ENCODE peak calls at places on chromosomes 5 and 9, in six cellular contexts. One of them, this sample, is unnamed.

GRCh38 chr5:56094579-56095361 is 100.0 kb upstream of the IL6ST start:
- DNase-seq in naive thymus-derived CD8-positive, alpha-beta T cell: no peak
- DNase-seq in neural progenitor cell: no peak
- DNase-seq in GM13977: no peak
- DNase-seq in activated CD4-positive, alpha-beta T cell treated with anti-CD3 and anti-CD28 coated beads for 48 hours: peak
- DNase-seq in endodermal cell: no peak
- DNase-seq in this sample: no peak

GRCh38 chr5:1479581-1480188 is 34.4 kb upstream of the SLC6A3 start:
- DNase-seq in naive thymus-derived CD8-positive, alpha-beta T cell: peak
- DNase-seq in neural progenitor cell: peak
- DNase-seq in GM13977: peak
- DNase-seq in activated CD4-positive, alpha-beta T cell treated with anti-CD3 and anti-CD28 coated beads for 48 hours: peak
- DNase-seq in endodermal cell: peak
- DNase-seq in this sample: peak

GRCh38 chr5:165805756-165806155 is 2300.3 kb downstream of the MAT2B start:
- DNase-seq in naive thymus-derived CD8-positive, alpha-beta T cell: no peak
- DNase-seq in neural progenitor cell: peak
- DNase-seq in GM13977: no peak
- DNase-seq in activated CD4-positive, alpha-beta T cell treated with anti-CD3 and anti-CD28 coated beads for 48 hours: no peak
- DNase-seq in endodermal cell: peak
- DNase-seq in this sample: no peak

GRCh38 chr9:91746904-91747303 is 203.1 kb downstream of the ROR2 start:
- DNase-seq in naive thymus-derived CD8-positive, alpha-beta T cell: no peak
- DNase-seq in neural progenitor cell: no peak
- DNase-seq in GM13977: no peak
- DNase-seq in activated CD4-positive, alpha-beta T cell treated with anti-CD3 and anti-CD28 coated beads for 48 hours: no peak
- DNase-seq in endodermal cell: no peak
- DNase-seq in this sample: no peak

GRCh38 chr5:58922392-58923171 is 339.7 kb downstream of the RAB3C start:
- DNase-seq in naive thymus-derived CD8-positive, alpha-beta T cell: no peak
- DNase-seq in neural progenitor cell: no peak
- DNase-seq in GM13977: no peak
- DNase-seq in activated CD4-positive, alpha-beta T cell treated with anti-CD3 and anti-CD28 coated beads for 48 hours: no peak
- DNase-seq in endodermal cell: no peak
- DNase-seq in this sample: no peak

GRCh38 chr5:149283611-149284480 is 12.2 kb downstream of the AFAP1L1 start:
- DNase-seq in naive thymus-derived CD8-positive, alpha-beta T cell: no peak
- DNase-seq in neural progenitor cell: no peak
- DNase-seq in GM13977: no peak
- DNase-seq in activated CD4-positive, alpha-beta T cell treated with anti-CD3 and anti-CD28 coated beads for 48 hours: no peak
- DNase-seq in endodermal cell: no peak
- DNase-seq in this sample: no peak

GRCh38 chr9:35729101-35729500 is 2.9 kb downstream of the TLN1 start:
- DNase-seq in naive thymus-derived CD8-positive, alpha-beta T cell: no peak
- DNase-seq in neural progenitor cell: no peak
- DNase-seq in GM13977: no peak
- DNase-seq in activated CD4-positive, alpha-beta T cell treated with anti-CD3 and anti-CD28 coated beads for 48 hours: no peak
- DNase-seq in endodermal cell: no peak
- DNase-seq in this sample: no peak

GRCh38 chr5:96605144-96605543 is 57.0 kb upstream of the CAST start:
- DNase-seq in naive thymus-derived CD8-positive, alpha-beta T cell: no peak
- DNase-seq in neural progenitor cell: no peak
- DNase-seq in GM13977: no peak
- DNase-seq in activated CD4-positive, alpha-beta T cell treated with anti-CD3 and anti-CD28 coated beads for 48 hours: no peak
- DNase-seq in endodermal cell: no peak
- DNase-seq in this sample: no peak

GRCh38 chr5:114185274-114185673 is 176.6 kb upstream of the KCNN2 start:
- DNase-seq in naive thymus-derived CD8-positive, alpha-beta T cell: no peak
- DNase-seq in neural progenitor cell: no peak
- DNase-seq in GM13977: no peak
- DNase-seq in activated CD4-positive, alpha-beta T cell treated with anti-CD3 and anti-CD28 coated beads for 48 hours: no peak
- DNase-seq in endodermal cell: peak
- DNase-seq in this sample: no peak

GRCh38 chr5:133075572-133076536 is 24.0 kb downstream of the HSPA4 start:
- DNase-seq in naive thymus-derived CD8-positive, alpha-beta T cell: no peak
- DNase-seq in neural progenitor cell: no peak
- DNase-seq in GM13977: no peak
- DNase-seq in activated CD4-positive, alpha-beta T cell treated with anti-CD3 and anti-CD28 coated beads for 48 hours: no peak
- DNase-seq in endodermal cell: no peak
- DNase-seq in this sample: no peak

GRCh38 chr5:104793031-104793430 is 1230.4 kb upstream of the NUDT12 start:
- DNase-seq in naive thymus-derived CD8-positive, alpha-beta T cell: no peak
- DNase-seq in neural progenitor cell: no peak
- DNase-seq in GM13977: no peak
- DNase-seq in activated CD4-positive, alpha-beta T cell treated with anti-CD3 and anti-CD28 coated beads for 48 hours: no peak
- DNase-seq in endodermal cell: no peak
- DNase-seq in this sample: no peak

GRCh38 chr5:78675956-78676727 is 27.6 kb upstream of the LHFPL2 start:
- DNase-seq in naive thymus-derived CD8-positive, alpha-beta T cell: no peak
- DNase-seq in neural progenitor cell: no peak
- DNase-seq in GM13977: no peak
- DNase-seq in activated CD4-positive, alpha-beta T cell treated with anti-CD3 and anti-CD28 coated beads for 48 hours: no peak
- DNase-seq in endodermal cell: no peak
- DNase-seq in this sample: no peak

This sample was measured in KBM-7.